ENCODE peak calls at places on chromosomes 2 and 18, in four cellular contexts. One of them, this sample, is unnamed.

GRCh38 chr18:61209802-61210201 is 123.4 kb upstream of the CDH20 start:
- DNase-seq in K562: no peak
- DNase-seq in HepG2: no peak
- DNase-seq in H1: no peak
- DNase-seq in this sample: no peak

GRCh38 chr2:150126143-150126725 is 361.2 kb downstream of the RND3 start:
- DNase-seq in K562: no peak
- DNase-seq in HepG2: no peak
- DNase-seq in H1: no peak
- DNase-seq in this sample: no peak

GRCh38 chr2:220670461-220670979 is 901.6 kb downstream of the EPHA4 start:
- DNase-seq in K562: no peak
- DNase-seq in HepG2: no peak
- DNase-seq in H1: no peak
- DNase-seq in this sample: no peak

GRCh38 chr2:2848621-2849443 is 517.8 kb upstream of the MYT1L start:
- DNase-seq in K562: no peak
- DNase-seq in HepG2: no peak
- DNase-seq in H1: no peak
- DNase-seq in this sample: no peak

GRCh38 chr2:54664238-54664786 is 59.1 kb upstream of the EML6 start:
- DNase-seq in K562: no peak
- DNase-seq in HepG2: no peak
- DNase-seq in H1: no peak
- DNase-seq in this sample: no peak

GRCh38 chr2:14354231-14354630 is 278.3 kb upstream of the LRATD1 start:
- DNase-seq in K562: no peak
- DNase-seq in HepG2: no peak
- DNase-seq in H1: no peak
- DNase-seq in this sample: no peak

GRCh38 chr2:154533300-154533940 is 165.1 kb upstream of the KCNJ3 start:
- DNase-seq in K562: no peak
- DNase-seq in HepG2: no peak
- DNase-seq in H1: no peak
- DNase-seq in this sample: no peak

GRCh38 chr18:58468191-58468590 is 160.7 kb downstream of the ALPK2 start:
- DNase-seq in K562: no peak
- DNase-seq in HepG2: no peak
- DNase-seq in H1: no peak
- DNase-seq in this sample: no peak

GRCh38 chr2:144516981-144517824 is 2.7 kb downstream of the ZEB2 start:
- DNase-seq in K562: peak; percentile 50
- DNase-seq in HepG2: no peak
- DNase-seq in H1: no peak
- DNase-seq in this sample: peak; percentile 83

GRCh38 chr2:131092409-131093065 is 723 bp downstream of the FAM168B start:
- DNase-seq in K562: no peak
- DNase-seq in HepG2: no peak
- DNase-seq in H1: no peak
- DNase-seq in this sample: peak; percentile 36

GRCh38 chr2:217338306-217338916 is 478.5 kb upstream of the TNP1 start:
- DNase-seq in K562: no peak
- DNase-seq in HepG2: peak; percentile 58
- DNase-seq in H1: no peak
- DNase-seq in this sample: no peak

GRCh38 chr2:120766758-120767351 is 31.2 kb downstream of the GLI2 start:
- DNase-seq in K562: no peak
- DNase-seq in HepG2: no peak
- DNase-seq in H1: no peak
- DNase-seq in this sample: no peak

GRCh38 chr2:201254331-201254730 is 6.0 kb upstream of the CASP8 start:
- DNase-seq in K562: no peak
- DNase-seq in HepG2: peak; percentile 63
- DNase-seq in H1: peak; percentile 43
- DNase-seq in this sample: no peak

GRCh38 chr18:50218432-50219197 is 23.7 kb upstream of the MYO5B start:
- DNase-seq in K562: no peak
- DNase-seq in HepG2: peak; percentile 45
- DNase-seq in H1: no peak
- DNase-seq in this sample: peak; percentile 20

GRCh38 chr2:179825494-179825893 is 35.9 kb downstream of the ZNF385B start:
- DNase-seq in K562: no peak
- DNase-seq in HepG2: no peak
- DNase-seq in H1: no peak
- DNase-seq in this sample: no peak

GRCh38 chr2:120661551-120661950 is 74.1 kb upstream of the GLI2 start:
- DNase-seq in K562: no peak
- DNase-seq in HepG2: no peak
- DNase-seq in H1: no peak
- DNase-seq in this sample: no peak

GRCh38 chr18:35458271-35458670 is 39.5 kb downstream of the INO80C start:
- DNase-seq in K562: no peak
- DNase-seq in HepG2: peak; percentile 13
- DNase-seq in H1: no peak
- DNase-seq in this sample: no peak

GRCh38 chr2:173760553-173760952 is 204.6 kb downstream of the SP3 start:
- DNase-seq in K562: no peak
- DNase-seq in HepG2: no peak
- DNase-seq in H1: no peak
- DNase-seq in this sample: no peak

GRCh38 chr2:217835931-217836881 is 166.6 kb downstream of the TNS1 start:
- DNase-seq in K562: no peak
- DNase-seq in HepG2: no peak
- DNase-seq in H1: no peak
- DNase-seq in this sample: no peak

GRCh38 chr2:162506706-162507105 is 162.8 kb downstream of the GCA start:
- DNase-seq in K562: no peak
- DNase-seq in HepG2: no peak
- DNase-seq in H1: no peak
- DNase-seq in this sample: no peak

GRCh38 chr2:54520687-54521086 is 64.6 kb downstream of the SPTBN1 start:
- DNase-seq in K562: no peak
- DNase-seq in HepG2: no peak
- DNase-seq in H1: no peak
- DNase-seq in this sample: no peak

GRCh38 chr2:1751768-1752725 is 7.7 kb upstream of the PXDN start:
- DNase-seq in K562: no peak
- DNase-seq in HepG2: no peak
- DNase-seq in H1: no peak
- DNase-seq in this sample: no peak
- H2AFZ ChIP-seq in K562: no peak overlapping the region
- H2AFZ ChIP-seq in HepG2: no peak overlapping the region
- H2AFZ ChIP-seq in H1: no peak overlapping the region
- H2AFZ ChIP-seq in this sample: no peak overlapping the region

GRCh38 chr18:46353460-46353859 is 249.3 kb downstream of the HAUS1 start:
- DNase-seq in K562: no peak
- DNase-seq in HepG2: no peak
- DNase-seq in H1: no peak
- DNase-seq in this sample: no peak

GRCh38 chr18:46352520-46353250 is 248.5 kb downstream of the HAUS1 start:
- DNase-seq in K562: no peak
- DNase-seq in HepG2: no peak
- DNase-seq in H1: no peak
- DNase-seq in this sample: no peak

GRCh38 chr18:46346896-46347630 is 242.9 kb downstream of the HAUS1 start:
- DNase-seq in K562: no peak
- DNase-seq in HepG2: no peak
- DNase-seq in H1: no peak
- DNase-seq in this sample: no peak

GRCh38 chr18:46346213-46346612 is 242.0 kb downstream of the HAUS1 start:
- DNase-seq in K562: no peak
- DNase-seq in HepG2: no peak
- DNase-seq in H1: no peak
- DNase-seq in this sample: no peak

DNA sequence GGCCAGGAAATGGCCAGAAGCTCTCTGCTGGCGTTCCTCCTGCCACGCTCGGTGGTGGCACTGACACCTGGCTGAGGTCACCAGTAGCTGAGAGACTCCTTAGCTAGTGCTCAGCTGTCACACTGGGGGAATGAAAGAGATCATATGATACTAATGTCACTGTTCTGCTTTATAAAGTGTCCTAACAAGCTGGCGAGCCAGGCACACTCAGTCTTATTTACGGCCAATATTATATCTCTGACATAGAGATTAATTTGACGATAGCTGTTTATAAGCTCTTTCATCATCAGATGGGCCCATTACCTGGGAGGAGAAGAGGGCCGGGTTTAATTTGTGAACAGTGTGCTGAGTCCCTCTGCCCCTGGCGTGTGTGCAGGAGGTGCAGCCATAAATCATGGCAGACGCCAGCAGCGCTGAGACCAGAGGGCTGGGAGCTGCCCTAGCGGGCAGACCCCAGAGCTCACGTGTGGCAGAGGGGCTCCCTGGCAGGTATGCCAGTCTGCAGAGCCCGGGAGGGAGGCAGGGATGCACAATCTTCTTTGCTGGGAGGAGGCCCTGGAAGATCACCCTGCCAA is 246.5 kb downstream of the HAUS1 start:
- DNase-seq in K562: no peak
- DNase-seq in HepG2: no peak
- DNase-seq in H1: no peak
- DNase-seq in this sample: no peak
- H3K4me3 ChIP-seq in K562: no peak overlapping the region
- H3K4me3 ChIP-seq in HepG2: no peak overlapping the region
- H3K4me3 ChIP-seq in H1: no peak overlapping the region
- H3K4me3 ChIP-seq in this sample: no peak overlapping the region

DNA sequence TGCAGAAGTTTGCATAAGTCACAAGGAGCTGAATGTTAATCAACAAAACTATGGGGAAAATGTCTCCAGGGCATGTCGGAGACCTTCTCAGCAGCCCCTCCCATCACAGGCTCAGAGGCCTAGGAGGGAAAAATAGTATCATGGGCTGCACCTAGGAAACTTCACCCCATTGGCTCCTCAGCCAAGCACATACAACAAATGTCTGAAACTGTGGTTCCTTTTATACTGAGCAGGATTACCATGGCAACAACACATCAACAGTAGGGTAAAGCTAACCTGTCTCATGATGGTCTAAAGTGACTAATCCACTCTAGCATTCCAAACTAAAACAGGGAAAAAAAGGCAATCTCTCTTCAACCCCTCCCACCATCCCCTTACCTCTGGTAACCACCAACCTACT is 3.2 kb upstream of the NEMP2 start:
- DNase-seq in K562: no peak
- DNase-seq in HepG2: peak; percentile 46
- DNase-seq in H1: no peak
- DNase-seq in this sample: no peak
- TF ChIP-seq JUN in K562: no peak
- TF ChIP-seq JUN in HepG2: no peak
- TF ChIP-seq JUN in H1: no peak
- TF ChIP-seq JUN in this sample: no peak

GRCh38 chr18:78913830-78914585 is 65.6 kb upstream of the SALL3 start:
- DNase-seq in K562: no peak
- DNase-seq in HepG2: no peak
- DNase-seq in H1: no peak
- DNase-seq in this sample: no peak
- H2AFZ ChIP-seq in K562: no peak overlapping the region
- H2AFZ ChIP-seq in HepG2: no peak overlapping the region
- H2AFZ ChIP-seq in H1: no peak overlapping the region
- H2AFZ ChIP-seq in this sample: no peak overlapping the region

GRCh38 chr2:134568413-134568812 is 150.4 kb downstream of the TMEM163 start:
- DNase-seq in K562: no peak
- DNase-seq in HepG2: no peak
- DNase-seq in H1: no peak
- DNase-seq in this sample: no peak

GRCh38 chr2:134572996-134573395 is 145.8 kb downstream of the TMEM163 start:
- DNase-seq in K562: no peak
- DNase-seq in HepG2: no peak
- DNase-seq in H1: no peak
- DNase-seq in this sample: no peak

GRCh38 chr2:134570676-134571075 is 148.1 kb downstream of the TMEM163 start:
- DNase-seq in K562: no peak
- DNase-seq in HepG2: no peak
- DNase-seq in H1: no peak
- DNase-seq in this sample: no peak

GRCh38 chr2:134564549-134564948 is 154.3 kb downstream of the TMEM163 start:
- DNase-seq in K562: no peak
- DNase-seq in HepG2: no peak
- DNase-seq in H1: no peak
- DNase-seq in this sample: no peak

GRCh38 chr2:134567666-134568065 is 151.1 kb downstream of the TMEM163 start:
- DNase-seq in K562: no peak
- DNase-seq in HepG2: no peak
- DNase-seq in H1: no peak
- DNase-seq in this sample: no peak
- H3K4me3 ChIP-seq in K562: no peak overlapping the region
- H3K4me3 ChIP-seq in HepG2: no peak overlapping the region
- H3K4me3 ChIP-seq in H1: no peak overlapping the region
- H3K4me3 ChIP-seq in this sample: no peak overlapping the region

DNA sequence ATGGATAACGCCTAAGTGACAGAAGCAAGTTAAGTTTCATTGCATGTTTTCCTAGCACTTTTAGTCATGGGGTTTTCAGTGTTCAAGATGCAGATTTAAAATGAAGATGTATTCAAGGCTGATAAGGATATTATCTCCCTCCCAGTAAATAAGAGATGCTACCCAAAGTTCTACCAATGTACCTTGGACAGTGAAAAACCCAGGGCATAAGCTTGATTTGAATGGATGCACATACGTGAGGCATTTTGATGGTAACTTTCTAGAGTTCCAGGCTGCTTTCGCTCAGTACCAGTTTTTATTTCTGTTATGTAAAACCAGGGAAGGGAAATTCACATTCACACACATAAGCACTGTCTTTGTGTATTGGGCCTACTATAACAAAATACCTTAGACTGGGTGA is 90.3 kb downstream of the STK39 start:
- DNase-seq in K562: no peak
- DNase-seq in HepG2: no peak
- DNase-seq in H1: no peak
- DNase-seq in this sample: no peak
- TF ChIP-seq JUN in K562: no peak
- TF ChIP-seq JUN in HepG2: no peak
- TF ChIP-seq JUN in H1: no peak
- TF ChIP-seq JUN in this sample: no peak

DNA sequence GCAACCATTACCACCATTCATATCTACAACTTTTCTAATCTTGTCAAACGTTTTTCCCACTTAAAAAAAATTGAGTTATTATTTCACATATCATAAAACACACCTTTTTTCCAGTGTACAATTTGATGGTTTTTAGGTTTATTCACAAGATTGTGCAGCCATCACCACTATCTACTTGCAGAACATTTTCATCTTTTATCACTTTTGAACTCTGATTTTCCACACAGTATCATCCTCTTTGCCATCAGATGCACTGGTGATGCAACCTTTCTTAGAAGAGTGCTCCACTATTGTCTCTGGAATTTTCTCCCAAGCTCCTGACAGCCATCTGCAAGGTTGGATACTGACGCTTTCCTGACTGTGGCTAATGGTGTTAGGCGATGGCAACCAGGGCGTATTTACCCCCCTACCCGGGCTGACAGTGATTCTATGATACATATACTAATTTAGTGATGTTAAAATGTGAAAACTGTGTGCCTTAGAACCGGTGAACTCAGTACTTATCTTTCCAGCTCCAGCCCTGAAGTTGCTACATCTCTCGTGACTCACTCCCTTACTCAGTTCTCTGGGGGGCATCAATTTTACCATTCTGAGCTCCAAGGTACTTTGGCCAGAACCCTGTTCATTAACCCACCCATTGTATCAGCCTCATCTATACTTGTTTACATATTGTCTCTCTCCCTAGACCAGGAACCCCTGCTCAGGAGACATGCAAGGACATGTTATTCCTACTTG is 105.4 kb upstream of the SPRED2 start:
- DNase-seq in K562: no peak
- DNase-seq in HepG2: no peak
- DNase-seq in H1: no peak
- DNase-seq in this sample: no peak
- H2AFZ ChIP-seq in K562: no peak overlapping the region
- H2AFZ ChIP-seq in HepG2: no peak overlapping the region
- H2AFZ ChIP-seq in H1: no peak overlapping the region
- H2AFZ ChIP-seq in this sample: no peak overlapping the region

This sample was measured in endothelial cell of umbilical vein.